ENCODE peak calls at places on chromosomes 7 and 10, in ten cellular contexts. One of them, this sample, is unnamed. For H3K9me3, the result is how much of the 10 kb centered on the place peaks cover.

GRCh38 chr10:125375210-125375609 is 214.8 kb upstream of the CTBP2 start:
- DNase-seq in cardiac muscle cell: no peak
- DNase-seq in stomach: no peak
- DNase-seq in upper lobe of right lung: no peak
- DNase-seq in fibroblast of lung: peak
- DNase-seq in left ventricle myocardium inferior: no peak
- DNase-seq in MM.1S: no peak
- DNase-seq in IMR-90: peak
- DNase-seq in astrocyte: no peak
- DNase-seq in right lobe of liver: no peak
- DNase-seq in this sample: no peak

GRCh38 chr7:73717991-73718405 is 1.5 kb downstream of the STX1A start:
- DNase-seq in MM.1S: no peak
- DNase-seq in cardiac muscle cell: peak
- DNase-seq in IMR-90: peak
- DNase-seq in stomach: no peak
- DNase-seq in left ventricle myocardium inferior: no peak
- DNase-seq in upper lobe of right lung: no peak
- DNase-seq in right lobe of liver: no peak
- DNase-seq in astrocyte: peak
- DNase-seq in fibroblast of lung: peak
- DNase-seq in this sample: peak

GRCh38 chr7:34158754-34159153 is 253.4 kb downstream of the BMPER start:
- DNase-seq in IMR-90: peak
- DNase-seq in fibroblast of lung: no peak
- DNase-seq in astrocyte: no peak
- DNase-seq in right lobe of liver: peak
- DNase-seq in upper lobe of right lung: no peak
- DNase-seq in cardiac muscle cell: no peak
- DNase-seq in left ventricle myocardium inferior: no peak
- DNase-seq in stomach: no peak
- DNase-seq in MM.1S: no peak
- DNase-seq in this sample: no peak

GRCh38 chr7:130947792-130948580 is 214.0 kb upstream of the KLF14 start:
- DNase-seq in stomach: no peak
- DNase-seq in astrocyte: no peak
- DNase-seq in upper lobe of right lung: no peak
- DNase-seq in MM.1S: peak
- DNase-seq in left ventricle myocardium inferior: no peak
- DNase-seq in right lobe of liver: no peak
- DNase-seq in fibroblast of lung: no peak
- DNase-seq in cardiac muscle cell: no peak
- DNase-seq in IMR-90: no peak
- DNase-seq in this sample: no peak

GRCh38 chr7:140596751-140597424 is 43.7 kb downstream of the DENND2A start:
- DNase-seq in right lobe of liver: no peak
- DNase-seq in left ventricle myocardium inferior: no peak
- DNase-seq in stomach: no peak
- DNase-seq in MM.1S: no peak
- DNase-seq in upper lobe of right lung: no peak
- DNase-seq in IMR-90: peak
- DNase-seq in astrocyte: peak
- DNase-seq in fibroblast of lung: peak
- DNase-seq in cardiac muscle cell: peak
- DNase-seq in this sample: peak

GRCh38 chr10:117653170-117653515 is 110.6 kb downstream of the EMX2 start:
- DNase-seq in astrocyte: peak
- DNase-seq in stomach: no peak
- DNase-seq in upper lobe of right lung: no peak
- DNase-seq in left ventricle myocardium inferior: no peak
- DNase-seq in MM.1S: peak
- DNase-seq in cardiac muscle cell: peak
- DNase-seq in right lobe of liver: no peak
- DNase-seq in IMR-90: peak
- DNase-seq in fibroblast of lung: peak
- DNase-seq in this sample: peak

GRCh38 chr7:80662252-80662651 is 23.8 kb downstream of the CD36 start:
- DNase-seq in astrocyte: no peak
- DNase-seq in right lobe of liver: no peak
- DNase-seq in cardiac muscle cell: no peak
- DNase-seq in fibroblast of lung: no peak
- DNase-seq in stomach: no peak
- DNase-seq in MM.1S: no peak
- DNase-seq in left ventricle myocardium inferior: no peak
- DNase-seq in IMR-90: no peak
- DNase-seq in upper lobe of right lung: no peak
- DNase-seq in this sample: no peak

GRCh38 chr10:95266674-95267095 is 24.1 kb downstream of the PDLIM1 start:
- DNase-seq in upper lobe of right lung: no peak
- DNase-seq in astrocyte: peak
- DNase-seq in right lobe of liver: no peak
- DNase-seq in IMR-90: peak
- DNase-seq in MM.1S: no peak
- DNase-seq in cardiac muscle cell: peak
- DNase-seq in stomach: no peak
- DNase-seq in left ventricle myocardium inferior: no peak
- DNase-seq in fibroblast of lung: peak
- DNase-seq in this sample: peak

GRCh38 chr7:101172854-101173751 is 7.0 kb downstream of the NAT16 start:
- DNase-seq in right lobe of liver: peak
- DNase-seq in upper lobe of right lung: peak
- DNase-seq in left ventricle myocardium inferior: peak
- DNase-seq in MM.1S: no peak
- DNase-seq in fibroblast of lung: peak
- DNase-seq in stomach: peak
- DNase-seq in cardiac muscle cell: peak
- DNase-seq in IMR-90: peak
- DNase-seq in astrocyte: no peak
- DNase-seq in this sample: peak

GRCh38 chr7:148288592-148289151 is 301.9 kb upstream of the C7orf33 start:
- DNase-seq in left ventricle myocardium inferior: no peak
- DNase-seq in MM.1S: no peak
- DNase-seq in IMR-90: no peak
- DNase-seq in astrocyte: no peak
- DNase-seq in stomach: no peak
- DNase-seq in upper lobe of right lung: no peak
- DNase-seq in cardiac muscle cell: no peak
- DNase-seq in right lobe of liver: no peak
- DNase-seq in fibroblast of lung: no peak
- DNase-seq in this sample: no peak

GRCh38 chr7:148287538-148287937 is 303.0 kb upstream of the C7orf33 start:
- DNase-seq in upper lobe of right lung: no peak
- DNase-seq in IMR-90: no peak
- DNase-seq in stomach: no peak
- DNase-seq in astrocyte: no peak
- DNase-seq in cardiac muscle cell: no peak
- DNase-seq in fibroblast of lung: no peak
- DNase-seq in right lobe of liver: no peak
- DNase-seq in left ventricle myocardium inferior: no peak
- DNase-seq in MM.1S: peak
- DNase-seq in this sample: no peak

GRCh38 chr7:148289630-148290029 is 300.9 kb upstream of the C7orf33 start:
- DNase-seq in cardiac muscle cell: no peak
- DNase-seq in stomach: no peak
- DNase-seq in astrocyte: no peak
- DNase-seq in IMR-90: no peak
- DNase-seq in right lobe of liver: no peak
- DNase-seq in fibroblast of lung: no peak
- DNase-seq in MM.1S: peak
- DNase-seq in left ventricle myocardium inferior: no peak
- DNase-seq in upper lobe of right lung: no peak
- DNase-seq in this sample: no peak

GRCh38 chr7:148291799-148292198 is 298.8 kb upstream of the C7orf33 start:
- DNase-seq in left ventricle myocardium inferior: no peak
- DNase-seq in right lobe of liver: no peak
- DNase-seq in astrocyte: no peak
- DNase-seq in cardiac muscle cell: no peak
- DNase-seq in upper lobe of right lung: no peak
- DNase-seq in IMR-90: no peak
- DNase-seq in fibroblast of lung: no peak
- DNase-seq in stomach: no peak
- DNase-seq in MM.1S: no peak
- DNase-seq in this sample: no peak

GRCh38 chr7:148290451-148291005 is 300.0 kb upstream of the C7orf33 start:
- DNase-seq in upper lobe of right lung: no peak
- DNase-seq in astrocyte: no peak
- DNase-seq in fibroblast of lung: no peak
- DNase-seq in MM.1S: peak
- DNase-seq in right lobe of liver: no peak
- DNase-seq in left ventricle myocardium inferior: no peak
- DNase-seq in IMR-90: no peak
- DNase-seq in cardiac muscle cell: no peak
- DNase-seq in stomach: no peak
- DNase-seq in this sample: no peak
- H3K9me3 ChIP-seq in upper lobe of right lung: under half
- H3K9me3 ChIP-seq in astrocyte: under half
- H3K9me3 ChIP-seq in fibroblast of lung: under half
- H3K9me3 ChIP-seq in MM.1S: under half
- H3K9me3 ChIP-seq in right lobe of liver: under half
- H3K9me3 ChIP-seq in left ventricle myocardium inferior: under half
- H3K9me3 ChIP-seq in IMR-90: under half
- H3K9me3 ChIP-seq in cardiac muscle cell: under half
- H3K9me3 ChIP-seq in stomach: under half
- H3K9me3 ChIP-seq in this sample: under half

GRCh38 chr7:92402920-92403759 is 44.1 kb upstream of the GATAD1 start:
- DNase-seq in IMR-90: peak
- DNase-seq in fibroblast of lung: no peak
- DNase-seq in right lobe of liver: no peak
- DNase-seq in upper lobe of right lung: no peak
- DNase-seq in stomach: no peak
- DNase-seq in cardiac muscle cell: peak
- DNase-seq in MM.1S: no peak
- DNase-seq in left ventricle myocardium inferior: no peak
- DNase-seq in astrocyte: peak
- DNase-seq in this sample: no peak
- H3K27ac ChIP-seq in IMR-90: peak
- H3K27ac ChIP-seq in fibroblast of lung: no peak
- H3K27ac ChIP-seq in right lobe of liver: no peak
- H3K27ac ChIP-seq in upper lobe of right lung: no peak
- H3K27ac ChIP-seq in stomach: no peak
- H3K27ac ChIP-seq in cardiac muscle cell: peak
- H3K27ac ChIP-seq in MM.1S: no peak
- H3K27ac ChIP-seq in left ventricle myocardium inferior: no peak
- H3K27ac ChIP-seq in astrocyte: peak
- H3K27ac ChIP-seq in this sample: no peak

GRCh38 chr7:158244430-158244829 is 343.2 kb downstream of the PTPRN2 start:
- DNase-seq in fibroblast of lung: no peak
- DNase-seq in stomach: no peak
- DNase-seq in right lobe of liver: no peak
- DNase-seq in upper lobe of right lung: no peak
- DNase-seq in left ventricle myocardium inferior: no peak
- DNase-seq in IMR-90: no peak
- DNase-seq in MM.1S: no peak
- DNase-seq in astrocyte: no peak
- DNase-seq in cardiac muscle cell: no peak
- DNase-seq in this sample: no peak
- H3K9me3 ChIP-seq in fibroblast of lung: under half
- H3K9me3 ChIP-seq in stomach: under half
- H3K9me3 ChIP-seq in right lobe of liver: under half
- H3K9me3 ChIP-seq in upper lobe of right lung: under half
- H3K9me3 ChIP-seq in left ventricle myocardium inferior: under half
- H3K9me3 ChIP-seq in IMR-90: under half
- H3K9me3 ChIP-seq in MM.1S: under half
- H3K9me3 ChIP-seq in astrocyte: under half
- H3K9me3 ChIP-seq in cardiac muscle cell: under half
- H3K9me3 ChIP-seq in this sample: under half

DNA sequence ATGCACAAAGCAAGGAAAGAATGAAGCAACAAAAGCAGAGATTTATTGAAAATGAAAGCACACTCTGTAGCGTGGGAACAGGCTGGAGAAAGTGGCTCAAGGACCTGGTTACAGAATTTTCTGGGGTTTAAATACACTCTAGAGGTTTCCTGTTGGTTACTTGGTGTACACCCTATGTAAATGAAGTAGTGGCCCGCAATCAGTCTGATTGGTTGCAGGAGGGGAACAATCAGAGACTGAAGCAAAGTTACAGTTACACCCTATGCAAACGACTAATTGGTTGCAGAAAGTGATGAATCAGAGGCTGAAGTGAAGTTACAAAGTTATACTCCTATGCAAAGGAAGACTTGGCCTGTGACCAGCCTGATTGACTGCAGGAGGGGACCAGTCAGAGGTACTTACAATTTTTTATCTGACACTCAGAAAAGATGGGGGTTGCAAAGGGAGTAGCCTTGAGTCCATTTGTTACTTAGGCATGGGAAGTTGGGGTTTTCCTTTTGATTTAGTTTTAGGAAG is 3.6 kb upstream of the MTPN start:
- DNase-seq in right lobe of liver: peak
- DNase-seq in left ventricle myocardium inferior: no peak
- DNase-seq in fibroblast of lung: no peak
- DNase-seq in stomach: peak
- DNase-seq in astrocyte: peak
- DNase-seq in cardiac muscle cell: peak
- DNase-seq in MM.1S: peak
- DNase-seq in upper lobe of right lung: no peak
- DNase-seq in IMR-90: peak
- DNase-seq in this sample: peak
- H3K27ac ChIP-seq in right lobe of liver: peak
- H3K27ac ChIP-seq in left ventricle myocardium inferior: peak
- H3K27ac ChIP-seq in fibroblast of lung: no peak
- H3K27ac ChIP-seq in stomach: peak
- H3K27ac ChIP-seq in astrocyte: peak
- H3K27ac ChIP-seq in cardiac muscle cell: no peak
- H3K27ac ChIP-seq in MM.1S: no peak
- H3K27ac ChIP-seq in upper lobe of right lung: peak
- H3K27ac ChIP-seq in IMR-90: no peak
- H3K27ac ChIP-seq in this sample: peak

This sample was measured in SJSA1.